ENCODE peak calls at places on chromosomes 16 and 17, in ten cellular contexts. Z is colonic mucosa; X is AG09309; L is bronchial epithelial cell; C is AG04450; S is astrocyte of the cerebellum; H is CD4-positive, alpha-beta T cell; M is foreskin keratinocyte; T is MM.1S; B is B cell. Y is an unnamed sample.

GRCh38 chr17:51913491-51913890 is 245.0 kb downstream of the CA10 start:
- DNase-seq in L (no peak), C (no peak), M (no peak), T (no peak), B (no peak), H (no peak), X (no peak), S (no peak), Z (no peak), Y (no peak)

GRCh38 chr16:982152-983043 is 828 bp downstream of the SOX8 start:
- DNase-seq in B (no peak), Z (no peak), T (no peak), X (no peak), H (no peak), S (no peak), C (no peak), L (no peak), M (no peak), Y (no peak)

GRCh38 chr16:46974352-46974751 is 878 bp upstream of the DNAJA2 start:
- DNase-seq in H (no peak), S (no peak), Z (no peak), L (peak; percentile 7), C (no peak), B (peak; percentile 38), M (no peak), T (peak; percentile 61), X (no peak), Y (no peak)

GRCh38 chr17:74920306-74920620 is 2.8 kb downstream of the USH1G start:
- DNase-seq in C (no peak), T (no peak), M (no peak), H (no peak), L (no peak), B (no peak), S (no peak), X (no peak), Z (no peak), Y (no peak)

GRCh38 chr16:81190667-81191066 is 47.8 kb upstream of the BCO1 start:
- DNase-seq in H (no peak), M (no peak), T (no peak), X (peak; percentile 17), B (no peak), C (peak; percentile 10), S (no peak), L (peak; percentile 21), Z (no peak), Y (no peak)

GRCh38 chr16:57244463-57244766 is 644 bp upstream of the ARL2BP start:
- DNase-seq in S (no peak), B (no peak), C (no peak), M (no peak), H (no peak), L (no peak), T (no peak), X (no peak), Z (no peak), Y (no peak)

GRCh38 chr17:18172528-18173278 is 10.9 kb upstream of the ALKBH5 start:
- DNase-seq in L (no peak), B (no peak), S (no peak), H (no peak), T (no peak), Z (no peak), C (no peak), M (no peak), X (no peak), Y (no peak)

GRCh38 chr16:51766739-51767138 is 615.7 kb upstream of the SALL1 start:
- DNase-seq in X (no peak), B (no peak), M (no peak), Z (no peak), S (no peak), L (no peak), T (no peak), H (no peak), C (no peak), Y (no peak)

GRCh38 chr17:6413073-6413472 is 21.8 kb downstream of the AIPL1 start:
- DNase-seq in H (no peak), S (peak; percentile 15), X (peak; percentile 10), M (no peak), L (peak; percentile 45), B (no peak), T (peak; percentile 71), Z (no peak), C (no peak), Y (no peak)

GRCh38 chr17:46194393-46195216 is 1.4 kb upstream of the KANSL1 start:
- DNase-seq in B (peak; percentile 52), C (no peak), Z (peak; percentile 58), H (peak; percentile 44), M (no peak), X (no peak), T (peak; percentile 61), L (peak; percentile 42), S (no peak), Y (no peak)

GRCh38 chr16:23678430-23679273 is at the start of gene PLK1:
- DNase-seq in X (no peak), S (peak; percentile 40), H (peak; percentile 54), M (peak; percentile 63), B (peak; percentile 78), Z (peak; percentile 91), C (peak; percentile 45), L (peak; percentile 70), T (peak; percentile 94), Y (peak; percentile 65)

GRCh38 chr16:21075252-21075651 is 75.4 kb downstream of the DNAH3 start:
- DNase-seq in B (no peak), X (no peak), L (no peak), M (no peak), S (no peak), T (no peak), H (no peak), Z (no peak), C (no peak), Y (no peak)

GRCh38 chr16:66364117-66364958 is 2.2 kb upstream of the CDH5 start:
- DNase-seq in S (peak; percentile 63), L (peak; percentile 58), H (no peak), Z (peak; percentile 41), T (no peak), M (no peak), C (no peak), X (no peak), B (no peak), Y (no peak)

GRCh38 chr17:82120148-82120547 is 22.1 kb upstream of the FASN start:
- DNase-seq in X (peak; percentile 24), Z (no peak), L (peak; percentile 27), S (no peak), H (peak; percentile 69), T (no peak), M (no peak), C (no peak), B (no peak), Y (no peak)

GRCh38 chr16:21260870-21261791 is 17.0 kb downstream of the CRYM start:
- DNase-seq in L (peak; percentile 79), B (no peak), X (peak; percentile 16), H (no peak), C (peak; percentile 86), M (peak; percentile 15), S (no peak), Z (peak; percentile 93), T (no peak), Y (no peak)

GRCh38 chr17:3845754-3846738 is at the start of gene NCBP3:
- DNase-seq in C (peak; percentile 76), M (peak; percentile 62), L (peak; percentile 76), S (peak; percentile 84), T (peak; percentile 94), H (peak; percentile 79), B (peak; percentile 97), X (peak; percentile 67), Z (peak; percentile 90), Y (peak; percentile 86)
- TF ChIP-seq CTCF in C (peak; percentile 84), M (peak; percentile 100), L (peak; percentile 96), S (peak; percentile 91), T (peak; percentile 88), H (peak; percentile 82), B (peak; percentile 90), X (peak; percentile 77), Z (peak; percentile 87), Y (peak; percentile 92)

DNA sequence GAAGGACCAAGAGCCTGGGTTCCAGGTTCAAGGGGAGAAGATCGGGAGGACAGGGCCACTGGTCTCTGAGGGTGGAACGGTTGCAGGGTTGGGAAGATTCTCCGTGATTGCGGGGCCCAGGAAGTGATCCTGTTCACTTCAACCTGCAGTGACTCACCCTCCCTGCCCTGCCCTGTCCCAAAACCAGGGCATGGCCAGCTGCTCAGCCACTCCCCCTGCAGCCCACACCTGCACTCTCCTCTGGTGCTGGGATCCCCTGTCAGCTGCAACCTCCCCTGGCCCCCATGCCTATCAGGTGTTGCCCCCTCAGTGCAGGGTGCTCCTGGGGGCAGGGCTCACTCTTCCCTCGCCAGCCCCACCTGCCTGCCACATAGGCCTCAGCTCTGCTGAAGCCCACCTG is 1.1 kb downstream of the RUNDC3A start:
- DNase-seq in T (no peak), Z (no peak), M (no peak), C (no peak), L (peak; percentile 38), X (no peak), B (no peak), H (no peak), S (no peak), Y (no peak)
- TF ChIP-seq CTCF in T (no peak), Z (no peak), M (peak; percentile 22), C (no peak), L (peak; percentile 15), X (no peak), B (no peak), H (no peak), S (no peak), Y (no peak)

GRCh38 chr16:48526058-48526957 is 83.7 kb downstream of the N4BP1 start:
- DNase-seq in H (no peak), L (peak; percentile 87), M (peak; percentile 62), X (no peak), B (no peak), T (peak; percentile 51), S (no peak), Z (peak; percentile 80), C (no peak), Y (no peak)
- TF ChIP-seq CTCF in H (no peak), L (peak; percentile 84), M (peak; percentile 95), X (peak; percentile 14), B (peak; percentile 38), T (peak; percentile 68), S (peak; percentile 19), Z (peak; percentile 37), C (peak; percentile 16), Y (no peak)

GRCh38 chr16:7270006-7270405 is 62.6 kb upstream of the RBFOX1 start:
- DNase-seq in S (no peak), B (no peak), M (no peak), L (no peak), C (no peak), Z (no peak), T (no peak), X (no peak), H (no peak), Y (no peak)

GRCh38 chr16:7270823-7271222 is 61.8 kb upstream of the RBFOX1 start:
- DNase-seq in M (no peak), S (no peak), Z (no peak), T (no peak), L (peak; percentile 7), B (no peak), C (no peak), X (no peak), H (no peak), Y (no peak)

GRCh38 chr16:7272567-7273158 is 60.0 kb upstream of the RBFOX1 start:
- DNase-seq in S (no peak), Z (no peak), C (no peak), T (no peak), L (no peak), B (no peak), M (no peak), X (no peak), H (no peak), Y (no peak)

DNA sequence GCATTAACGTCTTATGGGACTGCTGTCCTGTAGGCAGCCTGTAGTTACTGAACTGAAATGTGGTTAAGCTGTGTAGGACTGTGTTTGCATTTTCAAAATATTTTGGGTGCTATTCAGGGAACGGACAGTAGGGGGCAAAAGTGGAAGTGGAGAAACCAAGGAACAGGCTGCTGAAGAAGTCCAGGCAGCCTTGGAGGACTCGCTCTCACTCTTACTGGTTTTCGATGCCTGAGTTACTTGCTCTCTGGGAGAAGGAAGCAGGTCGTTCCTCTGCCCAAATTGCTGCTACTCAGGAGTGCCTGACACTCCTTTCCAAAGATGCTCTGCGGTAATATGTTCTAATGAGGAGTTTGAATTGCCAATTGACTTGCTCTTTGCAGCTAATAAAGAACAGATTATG is 64.5 kb upstream of the RBFOX1 start:
- DNase-seq in C (no peak), L (peak; percentile 2), S (no peak), H (no peak), M (no peak), B (no peak), X (no peak), Z (peak; percentile 32), T (no peak), Y (no peak)
- TF ChIP-seq CTCF in C (no peak), L (peak; percentile 27), S (peak; percentile 39), H (no peak), M (peak; percentile 18), B (no peak), X (peak; percentile 25), Z (peak; percentile 41), T (peak; percentile 50), Y (peak; percentile 74)

Y was measured in CD14-positive monocyte.